ENCODE peak calls at places on chromosome 19, in six cellular contexts. T, D, P, Q, O and I are unnamed samples.

GRCh38 chr19:47226426-47227346 is 4.3 kb downstream of the BBC3 start:
- DNase-seq in O (peak; percentile 43), D (peak; percentile 89), P (peak; percentile 94), Q (no peak), T (peak; percentile 73), I (peak; percentile 48)

GRCh38 chr19:15732388-15732787 is 4.6 kb downstream of the OR10H2 start:
- DNase-seq in D (no peak), Q (no peak), T (no peak), P (no peak), O (no peak), I (no peak)

GRCh38 chr19:54653181-54653809 is 9.5 kb upstream of the LILRB4 start:
- DNase-seq in T (no peak), Q (no peak), P (no peak), O (no peak), D (peak; percentile 40), I (no peak)

GRCh38 chr19:37872383-37872782 is 34.0 kb downstream of the WDR87 start:
- DNase-seq in Q (no peak), D (peak; percentile 13), O (no peak), P (no peak), T (no peak), I (no peak)

GRCh38 chr19:10553943-10554381 is 10.3 kb downstream of the ATG4D start:
- DNase-seq in P (no peak), T (no peak), O (peak; percentile 81), Q (no peak), D (no peak), I (peak; percentile 57)

GRCh38 chr19:32317045-32317444 is 28.4 kb upstream of the ZNF507 start:
- DNase-seq in Q (no peak), O (no peak), P (no peak), D (no peak), T (no peak), I (no peak)

GRCh38 chr19:43781630-43782310 is 997 bp upstream of the KCNN4 start:
- DNase-seq in D (no peak), Q (no peak), P (no peak), O (no peak), T (no peak), I (no peak)

GRCh38 chr19:35615036-35615435 is 2.5 kb downstream of the HAUS5 start:
- DNase-seq in D (no peak), O (no peak), T (no peak), P (no peak), Q (no peak), I (no peak)

GRCh38 chr19:17703823-17704463 is 15.3 kb upstream of the MAP1S start:
- DNase-seq in T (no peak), Q (no peak), D (peak; percentile 63), O (peak; percentile 59), P (no peak), I (peak; percentile 51)

GRCh38 chr19:39502640-39503417 is 4.1 kb downstream of the DLL3 start:
- DNase-seq in D (peak; percentile 93), T (peak; percentile 67), P (no peak), O (peak; percentile 77), Q (peak; percentile 59), I (peak; percentile 88)

GRCh38 chr19:35633727-35634440 is 5.0 kb downstream of the RBM42 start:
- DNase-seq in Q (no peak), T (no peak), O (no peak), D (no peak), P (no peak), I (no peak)

GRCh38 chr19:17219286-17219685 is 4.1 kb downstream of the USE1 start:
- DNase-seq in D (no peak), P (no peak), Q (no peak), T (no peak), O (no peak), I (no peak)

GRCh38 chr19:18658366-18658855 is 21.6 kb downstream of the KLHL26 start:
- DNase-seq in O (no peak), T (no peak), Q (no peak), D (no peak), P (no peak), I (no peak)

GRCh38 chr19:38647966-38648788 is 728 bp downstream of the ACTN4 start:
- DNase-seq in D (peak; percentile 34), Q (no peak), O (no peak), T (no peak), P (no peak), I (no peak)

GRCh38 chr19:14676762-14677161 is 2.1 kb upstream of the ADGRE3 start:
- DNase-seq in D (no peak), T (no peak), Q (no peak), P (no peak), O (peak; percentile 52), I (no peak)

GRCh38 chr19:43532571-43532961 is 422 bp upstream of the ZNF575 start:
- DNase-seq in O (no peak), Q (no peak), P (peak; percentile 80), T (peak; percentile 69), D (no peak), I (peak; percentile 38)

GRCh38 chr19:52991484-52991883 is 22.2 kb upstream of the ERVV-1 start:
- DNase-seq in D (peak; percentile 86), O (no peak), Q (no peak), T (no peak), P (no peak), I (no peak)

GRCh38 chr19:29268103-29268502 is 55.2 kb upstream of the UQCRFS1 start:
- DNase-seq in P (no peak), Q (no peak), O (no peak), T (no peak), D (no peak), I (no peak)

GRCh38 chr19:48713864-48714755 is 5.4 kb downstream of the MAMSTR start:
- DNase-seq in O (peak; percentile 97), P (peak; percentile 100), T (peak; percentile 99), Q (peak; percentile 100), D (peak; percentile 100), I (peak; percentile 97)

GRCh38 chr19:48715276-48715675 is 4.2 kb downstream of the MAMSTR start:
- DNase-seq in P (peak; percentile 79), Q (no peak), O (no peak), T (peak; percentile 58), D (no peak), I (no peak)

GRCh38 chr19:48717059-48717395 is 2.5 kb downstream of the MAMSTR start:
- DNase-seq in T (no peak), O (no peak), P (no peak), Q (no peak), D (peak; percentile 72), I (no peak)

GRCh38 chr19:48714759-48715261 is 4.7 kb downstream of the MAMSTR start:
- DNase-seq in O (no peak), T (no peak), Q (no peak), D (no peak), P (no peak), I (no peak)

GRCh38 chr19:48715681-48716171 is 3.8 kb downstream of the MAMSTR start:
- DNase-seq in O (no peak), P (peak; percentile 78), D (peak; percentile 41), Q (no peak), T (peak; percentile 68), I (no peak)
- H3K4me1 ChIP-seq in O (peaks cover 19% of the 10 kb centered on the region), P (peaks cover 51% of the 10 kb centered on the region), D (peaks cover 24% of the 10 kb centered on the region), Q (peaks cover 37% of the 10 kb centered on the region), T (peaks cover 38% of the 10 kb centered on the region), I (peaks cover 12% of the 10 kb centered on the region)

DNA sequence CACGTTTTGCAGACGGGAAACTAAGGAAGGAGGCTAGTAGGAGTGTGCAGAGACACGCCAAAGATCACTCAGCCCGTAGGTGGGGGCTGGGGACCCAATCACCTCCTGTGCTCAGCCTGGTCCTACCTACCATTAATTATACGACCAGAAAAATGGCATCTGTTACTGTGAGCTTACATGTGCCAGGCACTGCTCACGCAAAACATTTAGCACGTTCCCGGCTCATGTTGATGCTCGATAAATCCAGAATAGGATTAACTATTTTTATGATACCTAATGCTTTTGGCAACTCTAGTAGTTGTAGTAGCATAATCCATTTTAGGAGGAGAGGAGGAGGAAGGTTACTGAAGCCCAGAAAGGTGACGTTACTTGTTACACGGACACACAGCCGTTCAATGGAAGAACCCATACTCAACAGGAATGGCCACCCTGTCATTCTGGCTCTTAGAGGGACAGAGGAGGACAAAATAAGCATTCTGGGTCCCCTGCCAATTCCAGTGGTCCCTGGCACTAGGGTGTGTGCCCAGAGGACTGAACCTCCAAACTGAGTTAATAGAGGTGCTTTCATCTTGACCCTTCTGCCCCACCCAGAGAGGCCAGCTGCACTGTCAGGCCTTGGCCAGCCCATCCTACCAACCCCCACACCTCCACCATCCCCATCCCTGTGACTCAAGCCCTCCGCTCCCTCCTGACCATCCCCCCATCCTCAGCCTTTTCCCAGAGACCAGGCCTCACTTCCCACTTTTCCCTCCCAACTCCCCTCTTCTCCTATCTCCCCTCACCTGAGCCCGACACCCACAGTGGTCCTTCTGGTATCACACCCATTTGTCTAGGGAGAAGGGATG is 5.0 kb upstream of the EML2 start:
- DNase-seq in D (no peak), O (no peak), T (no peak), Q (no peak), P (no peak), I (no peak)
- H3K4me1 ChIP-seq in D (no peaks in the 10 kb centered on the region), O (peaks cover 42% of the 10 kb centered on the region), T (peaks cover 4% of the 10 kb centered on the region), Q (peaks cover 7% of the 10 kb centered on the region), P (peaks cover 29% of the 10 kb centered on the region), I (peaks cover 22% of the 10 kb centered on the region)

GRCh38 chr19:5966941-5967340 is 11.0 kb downstream of the RANBP3 start:
- DNase-seq in T (no peak), O (no peak), P (peak; percentile 57), D (no peak), Q (no peak), I (no peak)

GRCh38 chr19:5967571-5967970 is 10.4 kb downstream of the RANBP3 start:
- DNase-seq in T (no peak), Q (no peak), D (no peak), P (peak; percentile 51), O (no peak), I (no peak)

GRCh38 chr19:5967994-5968430 is 9.9 kb downstream of the RANBP3 start:
- DNase-seq in D (peak; percentile 81), O (peak; percentile 43), Q (peak; percentile 67), T (peak; percentile 62), P (peak; percentile 85), I (peak; percentile 53)

GRCh38 chr19:5969476-5969875 is 8.5 kb downstream of the RANBP3 start:
- DNase-seq in O (no peak), D (no peak), Q (no peak), T (no peak), P (peak; percentile 50), I (no peak)

DNA sequence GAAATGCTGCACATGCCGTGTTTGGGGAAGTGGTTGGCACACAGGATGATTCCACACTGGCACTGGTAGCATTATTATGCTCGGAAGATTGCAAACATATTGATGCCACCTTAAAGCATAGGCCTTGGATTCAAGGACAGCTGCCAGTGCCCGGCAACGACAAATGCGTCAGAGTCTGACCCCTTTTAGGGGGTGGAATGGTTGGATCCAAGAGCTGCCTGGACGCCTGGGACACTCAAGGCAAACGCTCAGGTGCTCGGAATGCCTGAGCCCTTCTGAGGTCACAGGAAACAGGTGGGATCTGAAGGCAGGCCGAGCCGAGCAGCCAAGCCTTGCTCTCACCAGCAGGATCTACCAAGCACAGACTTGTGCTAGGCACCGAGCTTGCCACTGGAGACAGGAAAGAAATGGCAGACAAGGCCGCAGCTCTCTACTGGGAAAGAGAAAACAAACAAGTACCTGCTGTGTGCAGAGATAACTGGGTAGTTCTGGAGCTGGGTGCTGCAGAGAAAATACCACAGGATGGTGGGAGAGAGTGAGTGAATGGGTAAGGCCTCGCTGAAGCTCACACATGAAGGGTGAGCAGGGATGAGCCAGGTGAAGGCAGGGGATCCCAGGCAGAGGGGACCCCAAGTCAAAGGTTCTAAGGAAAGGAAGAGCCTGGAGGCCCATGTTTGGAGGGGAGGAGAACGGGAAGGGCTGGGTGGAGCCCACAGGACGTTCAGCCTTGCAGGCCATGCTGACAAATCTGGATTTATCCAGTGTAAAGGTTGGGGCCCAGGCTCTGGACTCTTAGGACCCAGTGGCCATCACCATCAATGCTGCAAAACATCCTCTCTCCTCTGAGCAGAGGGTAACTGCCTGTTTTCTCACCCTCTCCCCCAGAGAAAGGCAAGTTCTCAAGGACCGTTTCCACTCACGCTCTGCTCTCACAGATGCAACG is 9.2 kb downstream of the RANBP3 start:
- DNase-seq in D (no peak), O (no peak), Q (no peak), T (no peak), P (peak; percentile 60), I (no peak)
- H3K4me1 ChIP-seq in D (peaks cover 26% of the 10 kb centered on the region), O (peaks cover 70% of the 10 kb centered on the region), Q (peaks cover 11% of the 10 kb centered on the region), T (peaks cover 34% of the 10 kb centered on the region), P (peaks cover 66% of the 10 kb centered on the region), I (peaks cover 63% of the 10 kb centered on the region)

GRCh38 chr19:45643024-45643926 is 4.1 kb upstream of the EML2 start:
- DNase-seq in T (peak; percentile 89), O (peak; percentile 82), Q (peak; percentile 82), P (peak; percentile 86), D (peak; percentile 75), I (peak; percentile 88)
- H3K4me1 ChIP-seq in T (peaks cover 4% of the 10 kb centered on the region), O (peaks cover 47% of the 10 kb centered on the region), Q (peaks cover 10% of the 10 kb centered on the region), P (peaks cover 35% of the 10 kb centered on the region), D (peaks cover 3% of the 10 kb centered on the region), I (peaks cover 25% of the 10 kb centered on the region)